ENCODE peak calls at places on chromosomes 12 and 14, in six cellular contexts. Q, L, Y, S, K and C are unnamed samples.
A peak's percentile ranks its signal among the peaks of the same experiment; 100 is the strongest.

GRCh38 chr12:14284189-14284722 is 81.2 kb upstream of the ATF7IP start:
- DNase-seq in Q (peak; percentile 2), L (no peak), Y (no peak), S (no peak), K (peak; percentile 40), C (no peak)

GRCh38 chr14:26217778-26218177 is 380.1 kb downstream of the NOVA1 start:
- DNase-seq in Q (no peak), L (no peak), Y (no peak), S (no peak), K (no peak), C (no peak)

GRCh38 chr12:4308334-4308960 is 12.6 kb upstream of the TIGAR start:
- DNase-seq in Q (no peak), L (no peak), Y (no peak), S (no peak), K (no peak), C (no peak)

GRCh38 chr14:76862546-76863282 is 36.5 kb downstream of the LRRC74A start:
- DNase-seq in Q (no peak), L (no peak), Y (no peak), S (no peak), K (no peak), C (no peak)

GRCh38 chr12:64780531-64781373 is 21.5 kb upstream of the GNS start:
- DNase-seq in Q (peak; percentile 52), L (no peak), Y (peak; percentile 52), S (no peak), K (peak; percentile 61), C (no peak)

GRCh38 chr12:68140576-68140975 is 19.0 kb downstream of the IFNG start:
- DNase-seq in Q (no peak), L (no peak), Y (no peak), S (no peak), K (no peak), C (no peak)

GRCh38 chr12:15011162-15011561 is 38.3 kb downstream of the PDE6H start:
- DNase-seq in Q (no peak), L (no peak), Y (no peak), S (no peak), K (no peak), C (no peak)

GRCh38 chr12:16474801-16475200 is 127.4 kb downstream of the MGST1 start:
- DNase-seq in Q (peak; percentile 23), L (no peak), Y (no peak), S (no peak), K (no peak), C (no peak)

GRCh38 chr12:115199831-115200230 is 515.9 kb upstream of the TBX3 start:
- DNase-seq in Q (no peak), L (no peak), Y (no peak), S (no peak), K (no peak), C (no peak)

GRCh38 chr12:53989227-53990113 is 4.5 kb downstream of the HOXC10 start:
- DNase-seq in Q (peak; percentile 45), L (no peak), Y (peak; percentile 30), S (no peak), K (peak; percentile 74), C (no peak)

GRCh38 chr12:3040026-3040656 is 37.0 kb upstream of the TSPAN9 start:
- DNase-seq in Q (no peak), L (no peak), Y (no peak), S (no peak), K (no peak), C (no peak)

GRCh38 chr12:57069522-57069921 is 9.1 kb downstream of the NEMP1 start:
- DNase-seq in Q (peak; percentile 82), L (peak; percentile 28), Y (peak; percentile 72), S (no peak), K (peak; percentile 89), C (peak; percentile 20)

GRCh38 chr12:34406996-34407300 is 384.7 kb downstream of the ALG10 start:
- DNase-seq in Q (no peak), L (no peak), Y (no peak), S (peak; percentile 3), K (no peak), C (no peak)

GRCh38 chr12:64172143-64172970 is 49.7 kb downstream of the KICS2 start:
- DNase-seq in Q (no peak), L (no peak), Y (no peak), S (no peak), K (no peak), C (no peak)

GRCh38 chr12:19273482-19274330 is 144.2 kb downstream of the PLEKHA5 start:
- DNase-seq in Q (no peak), L (peak; percentile 71), Y (peak; percentile 35), S (no peak), K (peak; percentile 63), C (peak; percentile 24)

GRCh38 chr12:43011383-43011926 is 421.9 kb upstream of the PRICKLE1 start:
- DNase-seq in Q (no peak), L (no peak), Y (no peak), S (no peak), K (no peak), C (no peak)

GRCh38 chr12:59636945-59637656 is 41.3 kb downstream of the SLC16A7 start:
- DNase-seq in Q (no peak), L (no peak), Y (no peak), S (no peak), K (no peak), C (no peak)

GRCh38 chr14:52706286-52706685 is 714 bp upstream of the PSMC6 start:
- DNase-seq in Q (no peak), L (peak; percentile 15), Y (no peak), S (no peak), K (peak; percentile 41), C (no peak)

GRCh38 chr14:52090936-52091335 is 22.1 kb upstream of the NID2 start:
- DNase-seq in Q (no peak), L (no peak), Y (no peak), S (no peak), K (no peak), C (no peak)

GRCh38 chr12:28100717-28101116 is 89.5 kb upstream of the CCDC91 start:
- DNase-seq in Q (no peak), L (no peak), Y (no peak), S (no peak), K (no peak), C (no peak)

GRCh38 chr12:28096649-28097048 is 93.6 kb upstream of the CCDC91 start:
- DNase-seq in Q (no peak), L (no peak), Y (no peak), S (no peak), K (no peak), C (no peak)

GRCh38 chr12:28097221-28097620 is 93.0 kb upstream of the CCDC91 start:
- DNase-seq in Q (no peak), L (no peak), Y (no peak), S (no peak), K (no peak), C (no peak)

GRCh38 chr12:28104338-28104737 is 85.9 kb upstream of the CCDC91 start:
- DNase-seq in Q (no peak), L (no peak), Y (no peak), S (no peak), K (no peak), C (no peak)

GRCh38 chr12:28099862-28100261 is 90.4 kb upstream of the CCDC91 start:
- DNase-seq in Q (no peak), L (no peak), Y (no peak), S (no peak), K (no peak), C (no peak)
- TF ChIP-seq CTCF in Q (no peak), L (no peak), Y (no peak), S (no peak), K (no peak), C (no peak)

GRCh38 chr12:52804029-52804428 is 8.1 kb upstream of the KRT3 start:
- DNase-seq in Q (no peak), L (no peak), Y (no peak), S (no peak), K (peak; percentile 41), C (no peak)

GRCh38 chr12:52806821-52807543 is 6.9 kb downstream of the KRT4 start:
- DNase-seq in Q (no peak), L (no peak), Y (no peak), S (no peak), K (no peak), C (no peak)

GRCh38 chr12:52805000-52805399 is 8.9 kb downstream of the KRT4 start:
- DNase-seq in Q (no peak), L (no peak), Y (no peak), S (no peak), K (no peak), C (no peak)

GRCh38 chr12:52806169-52806811 is 7.6 kb downstream of the KRT4 start:
- DNase-seq in Q (no peak), L (no peak), Y (no peak), S (no peak), K (no peak), C (no peak)

DNA sequence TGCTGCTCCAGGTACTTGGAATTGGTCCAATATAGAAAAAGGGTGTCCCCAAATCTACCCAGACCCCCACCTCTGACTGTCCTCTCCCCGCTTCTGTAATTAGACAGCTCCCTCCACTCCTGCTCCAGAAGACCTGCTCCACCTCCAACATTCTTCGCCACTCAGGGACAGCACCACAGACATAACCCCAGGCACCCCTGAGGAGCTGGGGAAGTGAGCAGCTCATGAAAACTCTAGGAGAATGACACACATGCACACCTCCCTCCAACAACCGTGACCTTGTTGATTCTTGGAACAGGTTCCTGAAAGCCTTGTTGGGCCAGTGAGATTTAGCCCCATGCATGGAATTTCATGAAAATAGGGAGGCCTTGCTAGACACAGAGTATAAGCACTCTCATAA is 8.2 kb downstream of the KRT4 start:
- DNase-seq in Q (no peak), L (no peak), Y (no peak), S (no peak), K (no peak), C (no peak)
- H3K27me3 ChIP-seq in Q (peaks cover 6% of the 10 kb centered on the region), L (no peaks in the 10 kb centered on the region), Y (peaks cover 18% of the 10 kb centered on the region), S (no peaks in the 10 kb centered on the region), K (peaks cover 11% of the 10 kb centered on the region), C (no peaks in the 10 kb centered on the region)

GRCh38 chr12:12590961-12591360 is 20.7 kb upstream of the CREBL2 start:
- DNase-seq in Q (no peak), L (no peak), Y (no peak), S (no peak), K (no peak), C (no peak)

GRCh38 chr12:12586879-12587675 is 24.4 kb upstream of the DUSP16 start:
- DNase-seq in Q (no peak), L (no peak), Y (peak; percentile 69), S (no peak), K (peak; percentile 27), C (no peak)

GRCh38 chr12:12587878-12588277 is 23.8 kb upstream of the CREBL2 start:
- DNase-seq in Q (no peak), L (no peak), Y (no peak), S (no peak), K (no peak), C (no peak)

GRCh38 chr12:12598864-12599263 is 12.8 kb upstream of the CREBL2 start:
- DNase-seq in Q (no peak), L (no peak), Y (no peak), S (no peak), K (no peak), C (no peak)

GRCh38 chr12:12592930-12593329 is 18.7 kb upstream of the CREBL2 start:
- DNase-seq in Q (no peak), L (no peak), Y (no peak), S (no peak), K (peak; percentile 39), C (no peak)
- H3K27ac ChIP-seq in Q (no peak overlapping the region), L (no peak overlapping the region), Y (peak overlapping the region; percentile 30), S (no peak overlapping the region), K (peak overlapping the region; percentile 17), C (no peak overlapping the region)

DNA sequence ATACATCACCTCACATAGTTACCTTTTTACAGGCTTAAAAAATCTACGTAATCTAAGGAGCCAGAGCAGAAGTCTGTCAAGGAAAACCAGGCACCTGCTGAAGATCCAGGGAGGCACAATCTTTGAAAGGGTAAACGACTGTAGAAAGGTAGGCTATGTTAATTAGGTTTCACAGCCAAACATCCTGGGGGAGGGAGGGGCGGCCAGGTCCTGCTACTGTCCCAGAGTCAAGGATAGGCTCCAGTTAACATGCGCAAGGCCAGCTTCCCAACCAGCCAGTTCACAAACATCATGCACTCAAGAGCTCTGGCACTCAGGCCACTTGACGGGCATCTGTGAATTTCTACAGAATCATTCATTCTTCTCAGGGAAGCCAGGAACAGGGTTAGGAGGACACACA is 22.9 kb downstream of the NIN start:
- DNase-seq in Q (no peak), L (no peak), Y (no peak), S (no peak), K (no peak), C (no peak)
- TF ChIP-seq CTCF in Q (no peak), L (no peak), Y (no peak), S (no peak), K (no peak), C (no peak)